ENCODE peak calls at places on chromosomes 2 and 18, in five cellular contexts. H, V, W, K and Q are unnamed samples.

GRCh38 chr2:200618590-200619021 is 32.8 kb downstream of the AOX1 start:
- DNase-seq in H (no peak), V (no peak), W (no peak), K (no peak), Q (no peak)

GRCh38 chr2:157856157-157856455 is 20.0 kb downstream of the ACVR1 start:
- DNase-seq in H (no peak), V (no peak), W (no peak), K (no peak), Q (no peak)

GRCh38 chr2:65232636-65233035 is 5.0 kb downstream of the ACTR2 start:
- DNase-seq in H (no peak), V (no peak), W (no peak), K (no peak), Q (no peak)

GRCh38 chr2:28610583-28611201 is 114.8 kb downstream of the PLB1 start:
- DNase-seq in H (no peak), V (no peak), W (no peak), K (no peak), Q (peak)

GRCh38 chr18:527136-527535 is 26.6 kb upstream of the COLEC12 start:
- DNase-seq in H (no peak), V (no peak), W (no peak), K (no peak), Q (no peak)

GRCh38 chr2:8389373-8390108 is 292.3 kb upstream of the ID2 start:
- DNase-seq in H (no peak), V (no peak), W (no peak), K (no peak), Q (no peak)

GRCh38 chr2:148674063-148675020 is 29.8 kb downstream of the EPC2 start:
- DNase-seq in H (no peak), V (peak), W (no peak), K (no peak), Q (peak)

GRCh38 chr2:169716229-169716886 is 17.3 kb upstream of the KLHL23 start:
- DNase-seq in H (no peak), V (no peak), W (no peak), K (no peak), Q (peak)